ENCODE peak calls at places on chromosomes 4 and X, in seven cellular contexts. V, X, P, A, O, G and N are unnamed samples. For H3K4me1, the result is how much of the 10 kb centered on the place peaks cover.

GRCh38 chrX:50579955-50580354 is 109.3 kb upstream of the DGKK start:
- DNase-seq in O (no peak), X (peak), V (peak), P (peak), G (peak), A (peak), N (peak)

GRCh38 chr4:79695848-79696247 is 287.8 kb upstream of the GK2 start:
- DNase-seq in A (no peak), V (no peak), P (peak), G (no peak), O (no peak), X (no peak), N (no peak)

GRCh38 chr4:113541933-113542332 is 219.6 kb downstream of the CAMK2D start:
- DNase-seq in V (no peak), X (no peak), G (no peak), O (no peak), A (no peak), P (no peak), N (no peak)

GRCh38 chrX:320126-320783 is 1.7 kb upstream of the GTPBP6 start:
- DNase-seq in P (peak), X (peak), V (no peak), G (peak), A (peak), O (no peak), N (no peak)

GRCh38 chr4:158754385-158755180 is 14.2 kb upstream of the FNIP2 start:
- DNase-seq in V (no peak), A (no peak), X (no peak), G (no peak), P (no peak), O (no peak), N (no peak)

GRCh38 chrX:72030431-72030830 is 101.3 kb downstream of the RTL5 start:
- DNase-seq in V (no peak), X (no peak), A (no peak), P (no peak), G (no peak), O (no peak), N (no peak)

GRCh38 chr4:173935622-173936405 is 347.7 kb downstream of the FBXO8 start:
- DNase-seq in V (no peak), G (no peak), X (no peak), P (no peak), O (no peak), A (no peak), N (no peak)

GRCh38 chr4:29553842-29554241 is 1166.3 kb upstream of the PCDH7 start:
- DNase-seq in O (no peak), V (no peak), P (no peak), X (no peak), A (peak), G (peak), N (no peak)

GRCh38 chr4:83535945-83536648 is at the start of gene GPAT3:
- DNase-seq in P (peak), A (peak), V (peak), X (peak), O (peak), G (peak), N (peak)

GRCh38 chr4:159487284-159487747 is 384.4 kb downstream of the RAPGEF2 start:
- DNase-seq in V (peak), O (no peak), G (peak), A (peak), X (peak), P (peak), N (peak)

GRCh38 chrX:41779941-41780340 is 56.0 kb downstream of the GPR82 start:
- DNase-seq in A (peak), X (no peak), O (no peak), V (no peak), P (no peak), G (no peak), N (no peak)

GRCh38 chr4:8238061-8238511 is 31.5 kb upstream of the HTRA3 start:
- DNase-seq in A (no peak), G (peak), V (no peak), X (no peak), P (no peak), O (peak), N (peak)

DNA sequence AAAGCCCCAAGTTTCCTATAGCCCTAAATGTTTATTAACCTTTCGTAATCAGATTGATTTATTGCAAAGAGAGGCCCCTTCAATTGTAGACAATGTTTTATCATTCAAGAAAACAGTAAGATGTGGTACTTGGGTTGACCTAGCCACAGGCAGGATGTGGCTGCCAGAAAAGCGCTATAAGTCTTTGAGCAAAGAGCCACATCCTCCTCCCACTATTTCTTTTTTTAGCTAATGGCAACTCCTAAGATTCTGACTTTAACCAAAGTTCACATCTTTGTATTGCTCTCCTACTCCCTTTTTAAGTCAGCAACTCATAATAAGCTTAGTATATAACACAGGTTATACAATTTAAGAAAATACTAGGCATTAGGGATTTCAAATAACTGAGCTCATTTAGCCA is 70.7 kb upstream of the PPP3CA start:
- DNase-seq in G (no peak), X (no peak), V (no peak), O (no peak), P (no peak), A (no peak), N (peak)
- H3K4me3 ChIP-seq in G (no peak), X (no peak), V (no peak), O (no peak), P (no peak), A (no peak), N (peak)

DNA sequence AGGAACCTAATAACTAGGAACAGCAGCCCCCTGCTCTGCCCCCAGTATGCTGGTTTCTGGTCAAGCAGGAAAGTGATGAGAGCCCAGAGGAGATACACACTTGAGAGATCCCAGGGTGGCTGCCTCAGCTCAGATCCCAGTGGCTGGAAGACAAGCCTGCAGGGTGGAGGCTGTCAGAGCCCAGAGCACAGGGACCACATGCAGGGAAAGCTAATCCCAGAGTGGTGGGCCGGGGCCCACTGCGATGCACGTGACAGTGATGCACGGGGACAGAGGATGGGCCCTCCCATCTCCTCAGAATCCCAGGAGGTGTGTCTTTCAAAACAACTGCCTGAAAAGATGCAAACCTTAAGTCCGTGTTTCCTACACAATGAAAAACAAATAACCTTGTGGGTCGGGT is 29.1 kb upstream of the CRMP1 start:
- DNase-seq in A (no peak), O (no peak), P (no peak), G (no peak), X (no peak), V (no peak), N (no peak)
- H3K4me1 ChIP-seq in A (under half), O (under half), P (under half), G (under half), X (under half), V (under half), N (under half)

GRCh38 chrX:115229337-115229991 is 4.4 kb downstream of the LRCH2 start:
- DNase-seq in V (no peak), P (no peak), X (no peak), O (no peak), G (no peak), A (no peak), N (no peak)

GRCh38 chrX:115232933-115233496 is 881 bp downstream of the LRCH2 start:
- DNase-seq in A (no peak), P (no peak), G (no peak), O (no peak), V (no peak), X (no peak), N (no peak)

GRCh38 chrX:115234220-115234557 is 293 bp upstream of the LRCH2 start:
- DNase-seq in V (no peak), G (no peak), P (no peak), X (no peak), A (no peak), O (no peak), N (no peak)

DNA sequence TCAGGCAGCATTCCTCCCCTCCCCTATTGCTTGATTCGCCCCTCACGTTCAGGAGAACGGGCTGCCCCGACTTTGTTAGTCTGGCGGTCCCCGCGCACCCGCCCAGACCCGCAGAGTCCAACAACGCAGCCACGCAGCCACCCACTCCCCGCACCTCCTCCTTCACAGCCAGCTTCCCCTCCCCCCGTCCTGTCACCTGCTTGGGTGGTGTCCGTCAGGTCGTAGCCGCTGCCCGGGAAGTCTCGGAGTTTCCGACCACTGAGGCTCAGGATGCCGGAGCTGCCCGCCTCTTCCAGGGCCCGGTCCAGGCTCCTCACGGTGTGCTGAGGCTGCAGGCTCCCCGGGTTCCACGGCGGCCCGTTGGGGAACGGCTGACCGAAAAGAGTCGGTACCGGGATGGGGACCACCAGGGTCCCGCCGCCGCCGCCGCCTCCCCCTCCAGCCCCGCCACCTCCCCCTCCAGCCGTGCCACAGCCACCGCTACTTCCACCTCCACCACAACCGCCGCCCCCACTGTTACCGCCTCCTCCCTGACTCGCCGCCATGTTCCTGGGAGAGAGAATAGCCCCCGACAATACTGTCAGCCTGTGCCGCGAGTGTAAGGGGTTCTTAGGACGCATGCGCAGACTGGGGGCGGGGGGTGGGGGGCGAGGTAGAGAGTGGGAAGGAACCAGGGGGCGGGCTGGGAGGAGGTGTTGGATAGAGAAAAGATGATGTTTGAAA is at the start of gene LRCH2:
- DNase-seq in X (no peak), A (no peak), P (peak), G (no peak), V (no peak), O (peak), N (no peak)
- H3K4me3 ChIP-seq in X (no peak), A (peak), P (peak), G (no peak), V (no peak), O (peak), N (no peak)

GRCh38 chr4:105598044-105598443 is 45.6 kb downstream of the ARHGEF38 start:
- DNase-seq in V (no peak), P (no peak), G (no peak), A (no peak), X (no peak), O (no peak), N (no peak)
- H3K4me1 ChIP-seq in V (under half), P (under half), G (under half), A (half or more), X (under half), O (under half), N (under half)

DNA sequence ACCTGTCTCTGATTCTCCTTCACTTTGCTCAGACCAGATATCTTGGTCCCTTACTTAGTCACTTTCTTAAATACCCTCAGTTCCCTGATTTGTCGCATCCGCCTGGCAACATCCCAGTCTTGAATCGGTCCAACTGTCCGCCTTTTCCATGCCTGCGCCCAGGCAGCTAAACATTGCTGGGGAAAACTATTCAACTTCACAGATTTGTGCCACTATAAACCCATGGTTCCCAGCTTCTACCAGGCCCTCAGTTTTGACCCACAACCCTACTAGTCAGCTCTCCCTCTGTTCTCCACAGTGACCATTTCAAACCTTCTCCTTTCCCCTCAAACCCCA is 451 bp upstream of the FGD1 start:
- DNase-seq in P (no peak), G (no peak), A (no peak), V (no peak), X (no peak), O (no peak), N (no peak)
- H3K4me3 ChIP-seq in P (peak), G (no peak), A (peak), V (no peak), X (no peak), O (no peak), N (no peak)

DNA sequence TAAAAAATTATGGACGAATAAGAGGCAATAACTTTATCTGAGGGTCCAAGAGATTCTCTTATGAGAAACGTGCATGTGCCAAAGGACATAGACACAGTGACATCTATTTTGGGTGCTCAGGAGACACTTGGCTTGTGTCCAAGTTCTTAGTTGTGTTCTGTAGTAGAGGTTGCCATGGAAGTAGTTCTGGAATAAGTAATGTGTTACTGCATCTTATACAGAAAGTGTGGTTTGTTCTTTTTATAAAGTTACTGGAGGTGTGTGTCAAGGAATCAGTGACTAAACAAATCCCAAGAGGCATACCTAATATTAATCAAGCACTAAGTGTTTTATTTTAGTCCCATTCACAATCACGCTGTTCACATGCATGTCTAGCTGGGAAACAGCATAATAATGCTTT is 305.7 kb downstream of the ARHGAP24 start:
- DNase-seq in O (no peak), A (no peak), V (no peak), P (no peak), X (no peak), G (no peak), N (no peak)
- H3K4me1 ChIP-seq in O (under half), A (half or more), V (under half), P (under half), X (under half), G (under half), N (under half)

GRCh38 chr4:3176625-3177229 is 72.2 kb upstream of the MSANTD1 start:
- DNase-seq in X (no peak), A (no peak), G (no peak), P (no peak), O (no peak), V (peak), N (no peak)

GRCh38 chr4:3177905-3178304 is 71.1 kb upstream of the MSANTD1 start:
- DNase-seq in V (no peak), G (no peak), X (no peak), A (no peak), O (no peak), P (no peak), N (no peak)

GRCh38 chr4:3178351-3178750 is 70.6 kb upstream of the MSANTD1 start:
- DNase-seq in O (no peak), P (no peak), G (no peak), V (no peak), A (no peak), X (no peak), N (no peak)

GRCh38 chr4:3183008-3183407 is 66.0 kb upstream of the MSANTD1 start:
- DNase-seq in O (no peak), V (peak), A (no peak), G (no peak), P (no peak), X (no peak), N (no peak)

DNA sequence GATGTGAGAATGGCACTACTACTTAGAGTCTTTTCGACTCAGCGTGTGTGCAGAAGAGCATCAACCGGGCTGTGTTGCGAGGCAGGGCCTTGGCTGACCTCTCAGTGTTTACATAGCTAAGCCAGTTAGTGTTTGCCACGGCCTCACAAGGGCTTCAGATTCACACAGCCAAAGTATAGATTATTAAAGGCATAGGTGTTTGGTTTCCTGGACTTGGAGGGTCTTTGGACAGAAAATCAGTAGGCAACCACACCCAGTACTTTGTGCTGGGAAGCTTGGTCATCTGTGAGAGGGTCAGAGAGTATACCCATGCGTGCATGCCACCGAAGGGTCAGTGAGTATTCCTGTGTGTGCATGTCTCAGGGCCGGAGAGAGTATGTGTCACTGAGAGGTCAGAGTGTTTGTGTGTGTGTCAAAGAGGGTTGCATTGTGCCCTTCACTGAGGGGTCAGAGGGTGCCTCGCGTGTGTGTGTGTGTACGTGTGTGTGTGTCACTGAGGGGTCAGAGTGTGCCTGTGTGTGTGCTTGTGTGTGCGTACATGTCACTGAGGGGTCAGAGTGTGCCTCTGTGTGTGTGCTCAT is 69.7 kb upstream of the MSANTD1 start:
- DNase-seq in O (no peak), X (no peak), G (no peak), P (no peak), A (no peak), V (peak), N (no peak)
- H3K4me3 ChIP-seq in O (no peak), X (no peak), G (no peak), P (no peak), A (no peak), V (no peak), N (no peak)

GRCh38 chr4:185740471-185740873 is 71.5 kb downstream of the SORBS2 start:
- DNase-seq in G (no peak), X (no peak), A (no peak), V (no peak), O (no peak), P (peak), N (no peak)

GRCh38 chr4:185735887-185736286 is 76.1 kb downstream of the SORBS2 start:
- DNase-seq in P (no peak), V (no peak), G (no peak), O (no peak), X (no peak), A (no peak), N (no peak)

GRCh38 chr4:185738851-185739250 is 73.1 kb downstream of the SORBS2 start:
- DNase-seq in A (no peak), P (no peak), O (no peak), G (no peak), V (no peak), X (no peak), N (no peak)

GRCh38 chr4:185737489-185738037 is 74.4 kb downstream of the SORBS2 start:
- DNase-seq in G (no peak), X (no peak), O (no peak), A (no peak), V (no peak), P (no peak), N (no peak)

DNA sequence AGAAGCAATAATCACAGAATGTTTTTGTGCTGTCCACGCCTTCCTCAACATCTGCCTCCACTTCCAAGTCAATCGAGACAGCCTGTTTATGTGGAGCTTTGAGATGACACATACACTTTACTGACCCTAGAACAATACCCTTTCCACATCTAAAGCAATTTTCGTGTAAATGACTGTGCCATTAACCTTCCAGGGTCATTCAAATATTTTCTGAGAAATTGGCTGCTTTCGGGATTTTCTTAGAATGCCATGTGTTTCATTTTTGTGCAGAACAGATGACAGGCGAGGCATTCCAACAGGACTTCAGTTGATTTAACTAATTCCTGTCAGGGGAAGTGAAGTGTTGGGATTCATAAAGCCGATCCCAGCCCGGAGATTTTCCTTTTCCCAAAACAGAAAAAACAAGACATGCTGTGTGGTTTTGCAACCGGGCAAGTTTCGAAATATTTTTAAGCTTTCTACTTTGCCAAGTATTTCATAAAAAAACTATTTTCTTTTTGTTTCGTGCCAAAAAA is 73.9 kb downstream of the SORBS2 start:
- DNase-seq in V (no peak), X (no peak), G (no peak), A (no peak), O (no peak), P (no peak), N (no peak)
- H3K4me1 ChIP-seq in V (under half), X (under half), G (under half), A (under half), O (under half), P (under half), N (under half)